ENCODE peak calls at places on chromosomes 4 and X, in four cellular contexts. V is fibroblast of gingiva, X is astrocyte of the spinal cord, M is pancreas. A is an unnamed sample.

GRCh38 chr4:128513664-128514484 is 226.3 kb upstream of the PGRMC2 start:
- DNase-seq in V (peak), X (peak), M (no peak), A (no peak)

GRCh38 chr4:83034630-83035494 is at the start of gene COPS4:
- DNase-seq in V (peak), X (peak), M (peak), A (peak)

GRCh38 chrX:41064028-41064427 is 21.2 kb upstream of the USP9X start:
- DNase-seq in V (no peak), X (peak), M (no peak), A (no peak)

GRCh38 chrX:154991039-154991438 is 31.5 kb downstream of the F8 start:
- DNase-seq in V (no peak), X (no peak), M (no peak), A (no peak)

GRCh38 chrX:55490974-55491373 is 1.3 kb upstream of the USP51 start:
- DNase-seq in V (no peak), X (no peak), M (no peak), A (no peak)

GRCh38 chr4:147709999-147710398 is 21.9 kb upstream of the ARHGAP10 start:
- DNase-seq in V (no peak), X (peak), M (no peak), A (no peak)

GRCh38 chr4:154602404-154603020 is 9.9 kb downstream of the FGG start:
- DNase-seq in V (no peak), X (no peak), M (no peak), A (no peak)

GRCh38 chrX:22163306-22163705 is 109.4 kb upstream of the CBLL2 start:
- DNase-seq in V (no peak), X (no peak), M (no peak), A (no peak)

GRCh38 chr4:106365613-106366012 is 3.0 kb downstream of the GIMD1 start:
- DNase-seq in V (peak), X (peak), M (no peak), A (peak)

GRCh38 chr4:139330283-139330682 is 28.0 kb upstream of the NDUFC1 start:
- DNase-seq in V (no peak), X (no peak), M (no peak), A (no peak)

GRCh38 chr4:107631568-107631967 is 88.5 kb downstream of the PAPSS1 start:
- DNase-seq in V (peak), X (no peak), M (peak), A (no peak)

GRCh38 chrX:25442501-25442900 is 426.7 kb upstream of the ARX start:
- DNase-seq in V (no peak), X (no peak), M (no peak), A (no peak)

GRCh38 chr4:125084608-125085007 is 230.1 kb upstream of the FAT4 start:
- DNase-seq in V (no peak), X (no peak), M (no peak), A (no peak)

GRCh38 chrX:34716322-34716721 is 59.2 kb upstream of the TMEM47 start:
- DNase-seq in V (peak), X (no peak), M (no peak), A (no peak)

GRCh38 chr4:1039493-1040343 is 28.3 kb downstream of the FGFRL1 start:
- DNase-seq in V (peak), X (peak), M (peak), A (no peak)

GRCh38 chr4:87941537-87942392 is 33.7 kb upstream of the SPP1 start:
- DNase-seq in V (no peak), X (no peak), M (no peak), A (no peak)

GRCh38 chr4:172850838-172851237 is 317.8 kb upstream of the GALNT7 start:
- DNase-seq in V (peak), X (peak), M (no peak), A (peak)

GRCh38 chr4:185204238-185204910 is 574 bp upstream of the CFAP97 start:
- DNase-seq in V (no peak), X (no peak), M (no peak), A (peak)

GRCh38 chr4:3709061-3709845 is 56.9 kb upstream of the ADRA2C start:
- DNase-seq in V (no peak), X (no peak), M (no peak), A (no peak)

GRCh38 chr4:139740531-139741041 is 75.0 kb downstream of the MGST2 start:
- DNase-seq in V (peak), X (peak), M (peak), A (peak)

GRCh38 chr4:116233971-116234370 is 851.4 kb downstream of the TRAM1L1 start:
- DNase-seq in V (no peak), X (no peak), M (no peak), A (no peak)

GRCh38 chr4:95580226-95580625 is 31.5 kb upstream of the UNC5C start:
- DNase-seq in V (no peak), X (no peak), M (no peak), A (no peak)

GRCh38 chr4:105387466-105387865 is 86.4 kb downstream of the PPA2 start:
- DNase-seq in V (peak), X (no peak), M (no peak), A (no peak)

GRCh38 chrX:10062980-10063379 is 93.8 kb upstream of the CLCN4 start:
- DNase-seq in V (no peak), X (no peak), M (no peak), A (no peak)

GRCh38 chr4:139177049-139177887 is at the start of gene ELF2:
- DNase-seq in V (peak), X (peak), M (peak), A (peak)

GRCh38 chrX:24148535-24149345 is 789 bp upstream of the ZFX start:
- DNase-seq in V (peak), X (peak), M (peak), A (peak)

GRCh38 chr4:188201851-188202250 is 62.6 kb downstream of the TRIML1 start:
- DNase-seq in V (peak), X (peak), M (no peak), A (no peak)

GRCh38 chrX:123422875-123423274 is 238.8 kb downstream of the GRIA3 start:
- DNase-seq in V (peak), X (peak), M (no peak), A (peak)

GRCh38 chrX:21996872-21997271 is 35.3 kb upstream of the PHEX start:
- DNase-seq in V (peak), X (peak), M (no peak), A (peak)

GRCh38 chrX:27715610-27716009 is 92.2 kb upstream of the MAGEB10 start:
- DNase-seq in V (no peak), X (no peak), M (no peak), A (no peak)

GRCh38 chrX:28639502-28639901 is 52.3 kb downstream of the IL1RAPL1 start:
- DNase-seq in V (no peak), X (peak), M (no peak), A (peak)

GRCh38 chrX:48890296-48890925 is 7.2 kb downstream of the TIMM17B start:
- DNase-seq in V (no peak), X (no peak), M (peak), A (no peak)

GRCh38 chr4:49516796-49517195 is 530.7 kb downstream of the CWH43 start:
- DNase-seq in V (no peak), X (no peak), M (no peak), A (no peak)

GRCh38 chr4:94533405-94534223 is 81.9 kb downstream of the PDLIM5 start:
- DNase-seq in V (no peak), X (no peak), M (no peak), A (peak)

GRCh38 chr4:69888336-69888735 is 28.4 kb upstream of the SULT1E1 start:
- DNase-seq in V (no peak), X (no peak), M (no peak), A (no peak)

GRCh38 chr4:24574256-24574655 is 10.1 kb downstream of the DHX15 start:
- DNase-seq in V (no peak), X (no peak), M (no peak), A (no peak)

A was measured in endothelial cell of umbilical vein.